ENCODE peak calls at places on chromosomes 11 and 22, in seven cellular contexts. U, H, F, Y, W, G and B are unnamed samples.
A peak's percentile ranks its signal among the peaks of the same experiment; 100 is the strongest.

GRCh38 chr22:46447906-46448669 is 89.3 kb downstream of the CELSR1 start:
- DNase-seq in W (no peak), U (no peak), F (no peak), H (peak; percentile 64), Y (no peak), G (no peak), B (no peak)

GRCh38 chr22:46046299-46046685 is 69.3 kb upstream of the WNT7B start:
- DNase-seq in Y (no peak), F (no peak), H (peak; percentile 38), G (no peak), W (no peak), U (no peak), B (no peak)

GRCh38 chr11:101835465-101836063 is 79.2 kb upstream of the CEP126 start:
- DNase-seq in G (peak; percentile 89), H (no peak), F (peak; percentile 25), Y (no peak), U (no peak), W (no peak), B (peak; percentile 10)

GRCh38 chr11:78290293-78291176 is 101.8 kb downstream of the USP35 start:
- DNase-seq in Y (no peak), W (no peak), H (no peak), F (peak; percentile 94), U (no peak), G (peak; percentile 62), B (no peak)

GRCh38 chr11:65352783-65353182 is 1.8 kb upstream of the TIGD3 start:
- DNase-seq in G (peak; percentile 58), U (no peak), H (no peak), F (peak; percentile 50), Y (no peak), W (no peak), B (no peak)

GRCh38 chr22:46399625-46400024 is 64.1 kb downstream of the TRMU start:
- DNase-seq in U (no peak), Y (no peak), F (no peak), W (no peak), G (no peak), H (no peak), B (no peak)

GRCh38 chr11:69230856-69231425 is 63.0 kb upstream of the MYEOV start:
- DNase-seq in F (no peak), H (no peak), U (no peak), Y (no peak), G (no peak), W (peak; percentile 9), B (no peak)

GRCh38 chr11:64759131-64759721 is 548 bp downstream of the PYGM start:
- DNase-seq in H (no peak), U (no peak), F (no peak), Y (no peak), W (no peak), G (no peak), B (no peak)

GRCh38 chr11:12118940-12119339 is 8.6 kb downstream of the MICAL2 start:
- DNase-seq in W (no peak), H (no peak), G (no peak), F (no peak), Y (no peak), U (no peak), B (no peak)

GRCh38 chr11:33412231-33412630 is 155.1 kb downstream of the HIPK3 start:
- DNase-seq in F (no peak), Y (no peak), W (no peak), H (no peak), G (no peak), U (no peak), B (no peak)

GRCh38 chr11:113105584-113105983 is 144.4 kb downstream of the NCAM1 start:
- DNase-seq in F (no peak), Y (peak; percentile 11), U (no peak), G (no peak), H (no peak), W (no peak), B (no peak)

GRCh38 chr11:78731008-78731407 is 156.3 kb upstream of the NARS2 start:
- DNase-seq in U (no peak), F (peak; percentile 48), Y (no peak), H (no peak), W (no peak), G (no peak), B (no peak)

GRCh38 chr11:598005-598680 is 17.6 kb downstream of the IRF7 start:
- DNase-seq in Y (no peak), F (no peak), W (no peak), U (no peak), H (no peak), G (no peak), B (no peak)
- H3K4me3 ChIP-seq in Y (no peak overlapping the region), F (no peak overlapping the region), W (no peak overlapping the region), U (no peak overlapping the region), H (no peak overlapping the region), G (no peak overlapping the region), B (no peak overlapping the region)

GRCh38 chr22:23804781-23805291 is 18.1 kb downstream of the SMARCB1 start:
- DNase-seq in F (no peak), Y (no peak), W (no peak), U (no peak), G (no peak), H (peak; percentile 26), B (no peak)

GRCh38 chr22:23800297-23801237 is 13.8 kb downstream of the SMARCB1 start:
- DNase-seq in U (no peak), G (no peak), Y (no peak), F (no peak), H (peak; percentile 30), W (no peak), B (no peak)

GRCh38 chr22:23801886-23802377 is 15.2 kb downstream of the SMARCB1 start:
- DNase-seq in U (no peak), W (no peak), F (no peak), Y (no peak), G (no peak), H (peak; percentile 15), B (no peak)

GRCh38 chr22:23803001-23803819 is 16.4 kb downstream of the SMARCB1 start:
- DNase-seq in U (no peak), W (no peak), Y (no peak), F (no peak), H (peak; percentile 27), G (no peak), B (no peak)

DNA sequence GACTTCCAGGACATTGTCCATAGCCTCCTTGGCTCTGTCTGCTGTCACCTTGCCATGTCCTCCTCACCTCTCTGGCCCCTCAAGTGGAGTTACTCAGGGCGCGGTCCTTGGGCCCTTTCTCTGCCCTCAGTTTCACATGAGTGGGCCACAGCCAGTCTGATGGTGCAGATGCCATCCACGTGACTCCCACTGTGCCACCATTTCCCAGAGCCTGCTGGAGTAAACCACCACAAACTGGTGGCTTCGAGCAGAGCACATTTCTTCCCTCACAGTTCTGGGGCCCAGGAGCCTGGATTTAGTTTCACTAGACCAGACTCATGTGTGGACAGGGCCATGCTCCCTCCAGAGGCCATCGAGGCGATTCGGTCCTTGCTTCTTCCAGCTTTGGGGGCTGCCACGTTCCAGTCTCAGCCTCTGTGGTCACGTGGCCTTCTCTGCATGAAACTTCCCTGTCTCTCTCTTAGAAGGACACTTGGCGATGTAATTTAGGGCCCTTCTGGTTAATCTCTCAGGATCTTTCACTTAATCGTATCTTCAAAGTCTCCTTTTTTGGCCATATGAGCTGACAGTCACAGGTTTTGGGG is 14.6 kb downstream of the SMARCB1 start:
- DNase-seq in Y (no peak), W (no peak), H (peak; percentile 19), F (no peak), G (no peak), U (no peak), B (no peak)
- H3K4me3 ChIP-seq in Y (no peak overlapping the region), W (no peak overlapping the region), H (no peak overlapping the region), F (no peak overlapping the region), G (no peak overlapping the region), U (no peak overlapping the region), B (no peak overlapping the region)

DNA sequence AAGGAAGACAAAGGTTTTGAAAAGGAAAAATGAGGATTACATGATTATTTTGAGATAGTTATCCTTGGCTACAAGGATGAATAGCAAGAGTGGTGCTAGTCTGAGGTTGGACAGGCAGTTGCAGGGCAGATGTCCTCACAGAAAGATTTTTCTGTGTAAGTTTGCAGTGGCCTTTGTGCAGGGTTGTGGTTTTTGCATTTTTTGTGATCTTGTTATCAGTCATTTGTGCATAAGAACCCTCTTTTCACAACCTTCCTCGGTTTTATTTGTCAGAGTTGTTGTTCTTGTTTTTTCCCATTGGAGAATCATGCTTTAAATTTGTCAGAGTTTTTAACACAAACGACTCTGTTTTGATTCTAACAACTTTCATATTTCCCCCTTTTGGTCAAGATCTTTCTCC is 1.4 kb downstream of the CCDC134 start:
- DNase-seq in H (no peak), U (no peak), Y (no peak), G (peak; percentile 2), W (no peak), F (no peak), B (no peak)
- H3K4me3 ChIP-seq in H (peak overlapping the region; percentile 96), U (peak overlapping the region; percentile 83), Y (no peak overlapping the region), G (peak overlapping the region; percentile 97), W (no peak overlapping the region), F (no peak overlapping the region), B (no peak overlapping the region)

GRCh38 chr11:61834278-61835004 is 6.3 kb downstream of the FADS2 start:
- DNase-seq in Y (peak; percentile 61), W (peak; percentile 36), F (peak; percentile 96), U (no peak), H (no peak), G (peak; percentile 34), B (peak; percentile 7)
- H3K4me3 ChIP-seq in Y (no peak overlapping the region), W (no peak overlapping the region), F (peak overlapping the region; percentile 24), U (no peak overlapping the region), H (no peak overlapping the region), G (no peak overlapping the region), B (no peak overlapping the region)

DNA sequence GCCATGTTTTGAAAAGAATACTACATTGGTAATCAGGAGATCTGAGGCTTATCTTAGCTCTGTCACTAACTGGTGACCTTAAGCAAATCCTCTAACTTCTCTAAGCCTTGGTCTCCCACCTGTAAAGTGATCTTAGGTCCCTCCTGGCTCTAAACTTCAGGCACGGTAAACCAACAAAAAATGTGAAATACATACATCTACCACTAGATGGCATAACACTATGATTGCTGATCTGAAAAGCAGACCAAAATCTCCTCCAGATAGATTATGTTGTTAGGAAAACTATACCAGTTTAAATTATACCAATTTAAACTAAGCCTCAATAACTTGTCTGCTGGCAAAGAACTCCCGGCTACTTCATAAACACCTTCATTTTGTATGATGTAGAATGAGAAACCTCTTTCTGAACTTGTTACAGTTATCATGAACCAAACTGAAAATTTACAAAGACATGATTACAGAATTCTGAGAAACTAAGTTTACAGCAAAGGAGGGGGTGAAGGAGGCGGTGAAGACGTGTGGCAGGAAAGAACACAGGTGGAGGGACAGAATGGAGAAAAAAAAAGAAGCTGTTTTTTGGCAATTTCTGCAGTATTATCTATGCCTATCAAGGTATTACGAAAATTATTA is 85.9 kb downstream of the SBF2 start:
- DNase-seq in Y (no peak), U (peak; percentile 34), H (no peak), F (peak; percentile 70), W (no peak), G (peak; percentile 74), B (no peak)
- H3K4me3 ChIP-seq in Y (no peak overlapping the region), U (no peak overlapping the region), H (no peak overlapping the region), F (no peak overlapping the region), W (no peak overlapping the region), G (no peak overlapping the region), B (no peak overlapping the region)